ENCODE peak calls at places on chromosomes 11 and 22, in nine cellular contexts. G, L, H, S, Q, B, X, I and F are unnamed samples.

GRCh38 chr11:67613960-67614715 is 7.4 kb downstream of the NDUFV1 start:
- DNase-seq in Q (no peak), B (peak; percentile 87), H (peak; percentile 76), X (no peak), I (peak; percentile 55), L (peak; percentile 90), G (peak; percentile 73), S (no peak), F (no peak)

GRCh38 chr11:33736148-33736809 is at the start of gene CD59:
- DNase-seq in S (peak; percentile 87), B (peak; percentile 84), Q (peak; percentile 90), I (peak; percentile 79), X (no peak), H (peak; percentile 98), G (peak; percentile 85), L (peak; percentile 88), F (peak; percentile 67)

GRCh38 chr11:78256962-78257361 is 68.2 kb downstream of the USP35 start:
- DNase-seq in H (peak; percentile 80), Q (no peak), G (no peak), B (no peak), I (no peak), S (no peak), L (no peak), X (no peak), F (no peak)

GRCh38 chr22:50698546-50698945 is 25.9 kb downstream of the SHANK3 start:
- DNase-seq in H (peak; percentile 43), L (no peak), S (no peak), Q (no peak), I (no peak), X (no peak), G (no peak), B (no peak), F (no peak)

GRCh38 chr11:70538641-70539359 is 140.5 kb downstream of the CTTN start:
- DNase-seq in G (no peak), Q (no peak), B (no peak), L (no peak), X (no peak), S (no peak), H (peak; percentile 34), I (no peak), F (no peak)

GRCh38 chr11:77266766-77267165 is 34.7 kb downstream of the GDPD4 start:
- DNase-seq in S (no peak), I (no peak), G (no peak), B (no peak), Q (no peak), L (no peak), H (no peak), X (no peak), F (no peak)

GRCh38 chr11:1049911-1050580 is 13.5 kb upstream of the MUC6 start:
- DNase-seq in X (no peak), S (no peak), H (no peak), L (no peak), Q (no peak), B (no peak), I (no peak), G (no peak), F (no peak)

GRCh38 chr11:69048056-69048717 is 545 bp upstream of the TPCN2 start:
- DNase-seq in G (no peak), H (no peak), S (no peak), I (no peak), Q (no peak), X (no peak), B (no peak), L (no peak), F (no peak)

GRCh38 chr11:15489281-15489680 is 374.6 kb downstream of the INSC start:
- DNase-seq in L (no peak), B (no peak), X (peak; percentile 25), Q (no peak), S (no peak), I (no peak), G (no peak), H (no peak), F (no peak)

GRCh38 chr22:27580311-27580897 is 221.2 kb downstream of the MN1 start:
- DNase-seq in I (no peak), S (no peak), L (no peak), H (no peak), Q (no peak), B (no peak), G (no peak), X (no peak), F (no peak)

GRCh38 chr11:9056467-9056866 is 34.9 kb downstream of the SCUBE2 start:
- DNase-seq in G (no peak), B (no peak), Q (no peak), X (no peak), L (no peak), S (no peak), H (no peak), I (no peak), F (no peak)

GRCh38 chr22:32389685-32390084 is 22.4 kb downstream of the RTCB start:
- DNase-seq in B (peak; percentile 29), I (no peak), L (peak; percentile 26), H (no peak), S (no peak), Q (no peak), G (no peak), X (no peak), F (no peak)

GRCh38 chr22:20035375-20036084 is 14.6 kb downstream of the TANGO2 start:
- DNase-seq in B (no peak), S (no peak), L (no peak), I (no peak), X (no peak), H (no peak), G (no peak), Q (no peak), F (no peak)

GRCh38 chr11:1307998-1308744 is 1.3 kb downstream of the TOLLIP start:
- DNase-seq in B (peak; percentile 5), L (no peak), G (no peak), I (no peak), H (no peak), S (no peak), X (no peak), Q (no peak), F (no peak)

GRCh38 chr11:113514856-113515255 is 39.7 kb upstream of the DRD2 start:
- DNase-seq in H (no peak), G (no peak), Q (no peak), L (no peak), I (no peak), S (no peak), B (no peak), X (no peak), F (no peak)

GRCh38 chr22:46171940-46172339 is 21.6 kb downstream of the PPARA start:
- DNase-seq in I (no peak), G (no peak), S (no peak), X (no peak), B (no peak), H (no peak), Q (no peak), L (no peak), F (no peak)

GRCh38 chr22:27480487-27480886 is 321.1 kb downstream of the MN1 start:
- DNase-seq in B (no peak), X (no peak), L (no peak), H (no peak), S (peak; percentile 56), I (no peak), G (no peak), Q (no peak), F (no peak)

GRCh38 chr11:111364503-111364902 is 14.6 kb downstream of the POU2AF1 start:
- DNase-seq in H (no peak), X (no peak), B (no peak), L (no peak), Q (no peak), I (no peak), G (no peak), S (no peak), F (no peak)

GRCh38 chr22:38416621-38417251 is 38.3 kb downstream of the KCNJ4 start:
- DNase-seq in B (no peak), G (no peak), X (no peak), I (no peak), H (peak; percentile 36), Q (no peak), S (no peak), L (no peak), F (no peak)

GRCh38 chr11:61059260-61059752 is 43.0 kb upstream of the CD5 start:
- DNase-seq in Q (no peak), B (no peak), I (no peak), H (no peak), S (no peak), G (no peak), L (peak; percentile 13), X (no peak), F (no peak)

GRCh38 chr11:15127341-15127740 is 12.6 kb downstream of the INSC start:
- DNase-seq in G (no peak), I (no peak), X (no peak), B (no peak), Q (no peak), S (no peak), H (no peak), L (no peak), F (no peak)

GRCh38 chr22:27748355-27749168 is 53.0 kb downstream of the MN1 start:
- DNase-seq in Q (no peak), L (no peak), H (no peak), G (no peak), I (no peak), B (no peak), S (no peak), X (no peak), F (no peak)

GRCh38 chr11:105070221-105070789 is 25.2 kb upstream of the CARD16 start:
- DNase-seq in I (no peak), L (no peak), S (no peak), Q (no peak), H (no peak), X (no peak), G (no peak), B (no peak), F (no peak)

GRCh38 chr11:64063741-64064140 is 28.0 kb downstream of the FLRT1 start:
- DNase-seq in L (no peak), H (no peak), X (no peak), B (no peak), S (no peak), G (no peak), I (no peak), Q (no peak), F (no peak)

GRCh38 chr22:50190182-50190951 is 4.7 kb downstream of the TRABD start:
- DNase-seq in H (peak; percentile 94), L (peak; percentile 87), X (peak; percentile 47), G (peak; percentile 67), I (peak; percentile 68), B (peak; percentile 84), Q (no peak), S (no peak), F (no peak)

GRCh38 chr11:13118194-13118593 is 109.1 kb downstream of the RASSF10 start:
- DNase-seq in G (no peak), I (no peak), H (no peak), Q (no peak), S (no peak), X (peak; percentile 99), B (no peak), L (no peak), F (peak; percentile 99)

GRCh38 chr22:41915783-41916493 is 1.1 kb upstream of the SHISA8 start:
- DNase-seq in L (no peak), B (no peak), S (no peak), H (no peak), Q (no peak), G (no peak), X (no peak), I (no peak), F (no peak)

GRCh38 chr11:34194576-34195335 is 89.3 kb downstream of the NAT10 start:
- DNase-seq in H (no peak), S (no peak), Q (no peak), G (no peak), L (no peak), X (no peak), I (no peak), B (no peak), F (no peak)

GRCh38 chr11:63592975-63593395 is 21.2 kb downstream of the PLAAT3 start:
- DNase-seq in B (no peak), X (no peak), G (no peak), I (no peak), S (no peak), H (no peak), Q (no peak), L (no peak), F (no peak)

GRCh38 chr11:50164050-50164449 is 131.4 kb downstream of the OR4C45 start:
- DNase-seq in S (no peak), I (no peak), L (no peak), Q (no peak), G (no peak), B (no peak), X (no peak), H (no peak), F (no peak)

GRCh38 chr11:113504586-113504985 is 29.4 kb upstream of the DRD2 start:
- DNase-seq in L (no peak), X (no peak), Q (no peak), I (no peak), S (no peak), B (no peak), G (no peak), H (no peak), F (no peak)